ENCODE peak calls at places on chromosomes 5 and 9, in ten cellular contexts. F is RCC 7860; K is iris pigment epithelial cell; H is OCI-LY7; O is HT1080; D is cardiac fibroblast; B is lung; T is AG20443; L is activated CD8-positive, alpha-beta memory T cell treated with anti-CD3 and anti-CD28 coated beads for 24 hours; C is heart left ventricle. X is an unnamed sample.

GRCh38 chr5:123916331-123917121 is 404.5 kb downstream of the CSNK1G3 start:
- DNase-seq in F (peak; percentile 74), K (peak; percentile 64), H (no peak), O (peak; percentile 34), D (peak; percentile 41), B (no peak), T (peak; percentile 55), L (no peak), C (no peak), X (peak; percentile 53)

GRCh38 chr9:74205071-74205470 is 292.1 kb upstream of the RORB start:
- DNase-seq in F (no peak), K (no peak), H (no peak), O (no peak), D (no peak), B (no peak), T (no peak), L (no peak), C (no peak), X (no peak)

GRCh38 chr9:93464876-93465275 is 11.5 kb upstream of the FAM120AOS start:
- DNase-seq in F (no peak), K (no peak), H (peak; percentile 50), O (no peak), D (no peak), B (no peak), T (no peak), L (no peak), C (no peak), X (no peak)

GRCh38 chr5:176535101-176535654 is 2.0 kb downstream of the RNF44 start:
- DNase-seq in F (peak; percentile 18), K (peak; percentile 19), H (peak; percentile 76), O (no peak), D (no peak), B (peak; percentile 63), T (peak; percentile 32), L (peak; percentile 76), C (peak; percentile 40), X (peak; percentile 62)

GRCh38 chr9:94300470-94301301 is 27.8 kb downstream of the NUTM2F start:
- DNase-seq in F (no peak), K (no peak), H (no peak), O (no peak), D (no peak), B (no peak), T (no peak), L (no peak), C (no peak), X (no peak)

GRCh38 chr9:114852050-114852594 is 46.3 kb upstream of the TNFSF15 start:
- DNase-seq in F (no peak), K (peak; percentile 88), H (no peak), O (no peak), D (peak; percentile 92), B (peak; percentile 55), T (peak; percentile 44), L (no peak), C (no peak), X (peak; percentile 72)

GRCh38 chr5:43290726-43291125 is 22.5 kb downstream of the HMGCS1 start:
- DNase-seq in F (no peak), K (peak; percentile 63), H (no peak), O (no peak), D (no peak), B (no peak), T (no peak), L (no peak), C (no peak), X (no peak)

GRCh38 chr9:27540537-27540936 is 10.9 kb upstream of the MOB3B start:
- DNase-seq in F (no peak), K (peak; percentile 63), H (no peak), O (no peak), D (peak; percentile 44), B (no peak), T (no peak), L (no peak), C (no peak), X (peak; percentile 52)

GRCh38 chr5:121885630-121886029 is 33.9 kb downstream of the FTMT start:
- DNase-seq in F (no peak), K (no peak), H (no peak), O (no peak), D (no peak), B (no peak), T (no peak), L (no peak), C (no peak), X (no peak)

GRCh38 chr5:61482980-61483379 is 150.9 kb downstream of the ZSWIM6 start:
- DNase-seq in F (no peak), K (no peak), H (no peak), O (no peak), D (no peak), B (no peak), T (no peak), L (no peak), C (no peak), X (no peak)

GRCh38 chr9:134272302-134273023 is 53.8 kb upstream of the RXRA start:
- DNase-seq in F (no peak), K (no peak), H (peak; percentile 16), O (no peak), D (no peak), B (no peak), T (no peak), L (no peak), C (no peak), X (no peak)

GRCh38 chr5:69074664-69075521 is 18.9 kb upstream of the SLC30A5 start:
- DNase-seq in F (no peak), K (no peak), H (no peak), O (no peak), D (no peak), B (no peak), T (no peak), L (no peak), C (no peak), X (no peak)

GRCh38 chr5:65952259-65952658 is 25.9 kb downstream of the ERBIN start:
- DNase-seq in F (no peak), K (no peak), H (no peak), O (no peak), D (no peak), B (no peak), T (no peak), L (no peak), C (peak; percentile 40), X (no peak)

GRCh38 chr9:35114921-35115341 is 731 bp downstream of the ATOSB start:
- DNase-seq in F (peak; percentile 10), K (peak; percentile 51), H (peak; percentile 68), O (peak; percentile 56), D (peak; percentile 52), B (peak; percentile 59), T (peak; percentile 22), L (no peak), C (peak; percentile 82), X (peak; percentile 80)

GRCh38 chr5:146306838-146307237 is 31.8 kb upstream of the POU4F3 start:
- DNase-seq in F (no peak), K (no peak), H (no peak), O (no peak), D (no peak), B (no peak), T (no peak), L (no peak), C (no peak), X (no peak)

GRCh38 chr9:132637351-132637750 is 32.4 kb downstream of the DDX31 start:
- DNase-seq in F (no peak), K (no peak), H (no peak), O (no peak), D (no peak), B (no peak), T (no peak), L (no peak), C (no peak), X (no peak)

GRCh38 chr5:1293997-1294838 is 650 bp downstream of the TERT start:
- DNase-seq in F (no peak), K (no peak), H (peak; percentile 83), O (no peak), D (no peak), B (no peak), T (no peak), L (no peak), C (no peak), X (no peak)

GRCh38 chr9:124733964-124734740 is 37.0 kb downstream of the NR6A1 start:
- DNase-seq in F (no peak), K (no peak), H (peak; percentile 91), O (no peak), D (no peak), B (peak; percentile 34), T (no peak), L (no peak), C (no peak), X (no peak)

GRCh38 chr9:126516936-126517750 is 96.6 kb upstream of the LMX1B start:
- DNase-seq in F (no peak), K (peak; percentile 83), H (peak; percentile 24), O (peak; percentile 74), D (peak; percentile 85), B (peak; percentile 46), T (peak; percentile 94), L (peak; percentile 77), C (peak; percentile 73), X (peak; percentile 93)

GRCh38 chr9:120900821-120901220 is 23.8 kb upstream of the PHF19 start:
- DNase-seq in F (no peak), K (no peak), H (no peak), O (no peak), D (no peak), B (no peak), T (no peak), L (peak; percentile 66), C (no peak), X (no peak)

GRCh38 chr9:6007770-6008168 is 7.7 kb downstream of the RANBP6 start:
- DNase-seq in F (peak; percentile 6), K (peak; percentile 54), H (peak; percentile 83), O (peak; percentile 40), D (peak; percentile 73), B (peak; percentile 76), T (peak; percentile 78), L (no peak), C (peak; percentile 88), X (peak; percentile 85)

GRCh38 chr5:155839251-155840037 is 487.5 kb upstream of the SGCD start:
- DNase-seq in F (no peak), K (no peak), H (peak; percentile 1), O (peak; percentile 45), D (no peak), B (no peak), T (no peak), L (no peak), C (no peak), X (no peak)

GRCh38 chr5:38378579-38378978 is 120.2 kb downstream of the EGFLAM start:
- DNase-seq in F (no peak), K (no peak), H (no peak), O (no peak), D (no peak), B (no peak), T (no peak), L (no peak), C (no peak), X (no peak)

GRCh38 chr5:23717486-23717885 is 210.1 kb downstream of the PRDM9 start:
- DNase-seq in F (no peak), K (no peak), H (no peak), O (no peak), D (no peak), B (no peak), T (no peak), L (no peak), C (no peak), X (no peak)

GRCh38 chr9:136312436-136312835 is 8.5 kb upstream of the CCDC187 start:
- DNase-seq in F (no peak), K (peak; percentile 53), H (peak; percentile 45), O (no peak), D (peak; percentile 53), B (no peak), T (peak; percentile 81), L (peak; percentile 72), C (no peak), X (peak; percentile 87)

GRCh38 chr9:128203842-128204551 is 818 bp downstream of the DNM1 start:
- DNase-seq in F (peak; percentile 78), K (peak; percentile 30), H (no peak), O (peak; percentile 74), D (peak; percentile 33), B (no peak), T (peak; percentile 71), L (peak; percentile 65), C (no peak), X (no peak)

GRCh38 chr9:74570879-74571512 is 73.9 kb downstream of the RORB start:
- DNase-seq in F (peak; percentile 39), K (peak; percentile 42), H (peak; percentile 29), O (peak; percentile 27), D (peak; percentile 49), B (no peak), T (peak; percentile 24), L (no peak), C (no peak), X (peak; percentile 57)

GRCh38 chr5:1484416-1485319 is 39.1 kb downstream of the LPCAT1 start:
- DNase-seq in F (no peak), K (no peak), H (peak; percentile 72), O (no peak), D (no peak), B (no peak), T (no peak), L (no peak), C (no peak), X (no peak)

X was measured in foreskin fibroblast.